ENCODE peak calls at places on chromosomes 5 and 9, in eight cellular contexts. U is tibial nerve, L is body of pancreas, O is AG04450, Q is mammary epithelial cell, N is heart left ventricle, G is uterus, X is thoracic aorta. D is an unnamed sample.

GRCh38 chr9:95592931-95593330 is 76.2 kb upstream of the PTCH1 start:
- DNase-seq in O (no peak), G (no peak), L (no peak), U (no peak), X (no peak), Q (no peak), N (no peak), D (no peak)

GRCh38 chr9:124934290-124934689 is 6.6 kb downstream of the GOLGA1 start:
- DNase-seq in G (no peak), L (no peak), N (no peak), X (no peak), O (peak), U (no peak), Q (no peak), D (no peak)

GRCh38 chr5:170565077-170565476 is 61.3 kb downstream of the KCNIP1 start:
- DNase-seq in X (no peak), O (no peak), G (no peak), U (no peak), N (no peak), L (no peak), Q (no peak), D (peak)

GRCh38 chr9:77897292-77897691 is 134.3 kb downstream of the GNAQ start:
- DNase-seq in O (no peak), N (peak), G (no peak), X (no peak), Q (no peak), L (no peak), U (no peak), D (no peak)

GRCh38 chr5:675876-676698 is 17.1 kb downstream of the TPPP start:
- DNase-seq in G (peak), U (no peak), Q (no peak), O (no peak), N (no peak), L (no peak), X (no peak), D (no peak)

GRCh38 chr5:74167206-74167929 is 473.2 kb downstream of the ENC1 start:
- DNase-seq in G (no peak), U (no peak), O (peak), X (no peak), N (no peak), L (no peak), Q (peak), D (no peak)

GRCh38 chr5:135979510-135979909 is 24.7 kb upstream of the LECT2 start:
- DNase-seq in G (no peak), O (peak), U (no peak), N (no peak), L (no peak), X (no peak), Q (no peak), D (no peak)

GRCh38 chr5:135245521-135246499 is 153.2 kb downstream of the MACROH2A1 start:
- DNase-seq in O (no peak), G (peak), L (no peak), Q (peak), N (no peak), X (no peak), U (no peak), D (no peak)

GRCh38 chr9:88991066-88992030 is at the start of gene S1PR3:
- DNase-seq in N (peak), L (peak), G (peak), X (no peak), Q (peak), U (peak), O (no peak), D (no peak)

GRCh38 chr9:83444110-83444509 is 94.1 kb downstream of the FRMD3 start:
- DNase-seq in G (peak), Q (no peak), U (peak), X (peak), N (peak), L (no peak), O (no peak), D (no peak)

GRCh38 chr5:81207009-81207408 is 26.1 kb upstream of the CKMT2 start:
- DNase-seq in N (no peak), G (no peak), L (no peak), O (no peak), U (no peak), Q (no peak), X (no peak), D (no peak)

GRCh38 chr9:14485366-14485765 is 171.4 kb upstream of the NFIB start:
- DNase-seq in L (no peak), N (no peak), U (no peak), Q (peak), X (no peak), O (no peak), G (no peak), D (no peak)
- H3K27ac ChIP-seq in L (no peak), N (no peak), U (no peak), Q (no peak), X (no peak), O (no peak), G (no peak), D (no peak)

GRCh38 chr5:148343603-148344230 is 8.4 kb downstream of the SPINK9 start:
- DNase-seq in L (no peak), X (no peak), Q (no peak), N (no peak), U (no peak), G (no peak), O (no peak), D (no peak)

GRCh38 chr5:148342371-148343048 is 7.2 kb downstream of the SPINK9 start:
- DNase-seq in X (no peak), G (no peak), O (no peak), N (no peak), U (no peak), Q (no peak), L (no peak), D (no peak)

GRCh38 chr5:148347706-148348105 is 12.3 kb downstream of the SPINK9 start:
- DNase-seq in O (no peak), N (no peak), Q (peak), X (no peak), U (no peak), G (no peak), L (no peak), D (no peak)

GRCh38 chr5:148343049-148343413 is 7.7 kb downstream of the SPINK9 start:
- DNase-seq in X (no peak), O (no peak), N (no peak), G (no peak), L (no peak), Q (peak), U (no peak), D (no peak)
- H3K27ac ChIP-seq in X (no peak), O (no peak), N (no peak), G (no peak), L (no peak), Q (peak), U (no peak), D (no peak)

DNA sequence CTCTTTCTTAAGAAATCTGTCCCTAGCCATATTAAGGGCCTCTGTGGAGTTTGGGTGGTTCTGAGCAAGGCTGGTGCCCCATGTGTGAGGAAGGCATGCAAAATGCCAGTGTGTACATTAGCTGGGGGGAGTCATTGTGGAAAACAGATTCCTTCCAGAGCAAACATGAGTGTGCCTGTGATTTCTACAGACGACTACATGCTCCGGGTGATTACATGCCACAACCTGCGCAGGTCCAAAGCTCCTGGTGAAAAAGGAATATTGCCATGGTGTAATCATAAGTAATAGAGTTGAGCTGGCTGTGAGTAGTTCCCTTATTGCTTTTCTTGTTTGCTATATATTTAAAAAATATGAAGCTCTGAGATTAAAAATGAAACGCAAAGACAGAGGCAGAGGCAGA is 102.1 kb downstream of the ACER2 start:
- DNase-seq in O (no peak), N (no peak), Q (no peak), X (no peak), L (no peak), U (no peak), G (no peak), D (no peak)
- H3K27ac ChIP-seq in O (no peak), N (no peak), Q (no peak), X (no peak), L (no peak), U (no peak), G (no peak), D (no peak)

GRCh38 chr5:152932631-152933030 is 527.6 kb upstream of the NMUR2 start:
- DNase-seq in U (no peak), L (no peak), N (no peak), Q (no peak), O (no peak), X (no peak), G (no peak), D (no peak)
- H3K27ac ChIP-seq in U (no peak), L (no peak), N (no peak), Q (no peak), O (no peak), X (no peak), G (no peak), D (no peak)

DNA sequence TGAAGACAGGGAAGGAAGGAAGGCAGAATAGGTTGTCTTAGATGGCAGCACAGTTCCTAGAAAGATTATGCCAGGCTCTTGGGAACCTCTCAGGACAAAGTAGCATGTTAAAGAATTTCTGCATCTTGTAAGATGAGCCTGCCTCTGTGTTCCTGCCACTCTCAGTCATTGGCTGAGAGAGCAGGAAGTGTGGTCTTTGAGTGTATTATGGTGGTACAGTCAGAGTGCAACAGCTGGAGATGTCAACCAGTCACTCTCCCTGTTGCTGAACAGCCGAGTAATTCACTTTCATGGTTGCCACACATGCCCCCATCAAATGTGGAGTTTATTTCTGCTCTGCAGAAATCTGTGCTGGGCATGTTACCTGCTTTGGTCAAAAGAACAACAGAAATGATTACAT is 659.6 kb upstream of the RIOK2 start:
- DNase-seq in U (no peak), O (no peak), X (no peak), G (no peak), Q (no peak), L (no peak), N (no peak), D (no peak)
- H3K27ac ChIP-seq in U (no peak), O (no peak), X (no peak), G (no peak), Q (no peak), L (no peak), N (no peak), D (no peak)

DNA sequence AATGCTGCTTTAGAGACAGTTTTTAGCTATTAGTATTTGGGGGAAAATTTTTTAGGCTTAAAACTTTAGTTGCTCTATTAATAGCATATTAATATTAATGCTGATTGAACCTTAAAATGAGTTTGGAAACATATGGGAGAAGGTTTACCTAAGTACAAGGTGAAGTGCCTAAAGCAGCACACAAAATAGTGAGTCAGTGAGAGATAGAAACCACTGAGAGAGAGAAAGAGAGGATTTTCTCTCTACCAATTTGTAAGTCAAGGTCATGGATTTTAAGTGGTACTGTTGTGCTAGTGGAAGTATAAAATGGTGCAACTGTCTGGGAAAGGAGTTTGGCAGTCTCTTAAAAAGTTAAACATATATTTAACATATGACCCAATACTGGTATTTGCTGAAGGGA is 64.9 kb downstream of the MARCHF3 start:
- DNase-seq in O (no peak), G (no peak), Q (no peak), N (no peak), L (no peak), X (no peak), U (no peak), D (no peak)
- H3K27ac ChIP-seq in O (no peak), G (no peak), Q (no peak), N (no peak), L (no peak), X (no peak), U (no peak), D (no peak)

DNA sequence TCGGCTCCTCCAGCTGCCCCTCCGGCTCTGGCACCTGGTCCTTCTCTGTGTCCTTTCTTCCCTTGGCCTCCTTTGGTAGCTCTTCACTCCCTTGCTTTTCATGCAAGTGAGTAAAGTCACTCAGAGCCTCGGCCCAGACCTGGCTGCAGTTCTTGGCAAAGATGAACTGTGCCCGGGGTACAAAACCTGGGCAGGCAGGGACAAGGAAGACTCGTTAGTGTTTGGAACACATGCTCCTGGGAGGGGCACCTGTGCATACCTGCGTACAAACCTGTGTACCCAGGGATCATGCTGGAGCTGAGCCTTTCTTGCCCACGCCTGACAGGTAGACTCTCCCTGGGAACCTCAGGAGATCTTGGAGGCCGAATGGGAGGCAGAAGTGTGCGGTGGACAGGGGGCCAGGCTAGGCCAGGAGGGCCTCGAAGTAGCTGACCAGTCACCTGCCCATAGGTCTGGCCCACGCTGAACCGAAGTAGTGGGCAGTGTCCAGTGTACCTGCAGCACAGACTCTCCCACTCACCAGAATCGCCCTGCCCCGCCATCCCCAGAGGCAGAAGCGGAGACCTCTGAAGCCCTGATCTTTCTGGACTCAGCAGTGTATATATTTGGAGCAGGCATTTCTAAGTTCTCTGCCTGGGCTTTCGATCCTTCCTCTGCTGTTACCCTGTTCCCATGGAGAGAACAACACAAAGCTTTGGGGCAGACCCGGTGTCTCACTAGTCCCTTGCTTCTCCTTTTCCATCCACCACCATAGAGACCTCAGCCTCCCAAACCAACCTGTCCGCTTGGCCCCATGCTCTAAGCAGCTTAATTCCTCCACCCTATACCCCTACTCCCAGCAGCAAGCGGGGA is 41.9 kb upstream of the TESK1 start:
- DNase-seq in L (no peak), N (no peak), U (no peak), X (no peak), O (no peak), G (no peak), Q (no peak), D (no peak)
- H3K27ac ChIP-seq in L (no peak), N (peak), U (no peak), X (peak), O (no peak), G (peak), Q (no peak), D (peak)

GRCh38 chr9:79610019-79610760 is 38.4 kb downstream of the TLE4 start:
- DNase-seq in U (no peak), Q (no peak), X (no peak), G (no peak), L (no peak), O (no peak), N (no peak), D (no peak)
- H3K27ac ChIP-seq in U (no peak), Q (no peak), X (no peak), G (no peak), L (no peak), O (peak), N (no peak), D (no peak)

DNA sequence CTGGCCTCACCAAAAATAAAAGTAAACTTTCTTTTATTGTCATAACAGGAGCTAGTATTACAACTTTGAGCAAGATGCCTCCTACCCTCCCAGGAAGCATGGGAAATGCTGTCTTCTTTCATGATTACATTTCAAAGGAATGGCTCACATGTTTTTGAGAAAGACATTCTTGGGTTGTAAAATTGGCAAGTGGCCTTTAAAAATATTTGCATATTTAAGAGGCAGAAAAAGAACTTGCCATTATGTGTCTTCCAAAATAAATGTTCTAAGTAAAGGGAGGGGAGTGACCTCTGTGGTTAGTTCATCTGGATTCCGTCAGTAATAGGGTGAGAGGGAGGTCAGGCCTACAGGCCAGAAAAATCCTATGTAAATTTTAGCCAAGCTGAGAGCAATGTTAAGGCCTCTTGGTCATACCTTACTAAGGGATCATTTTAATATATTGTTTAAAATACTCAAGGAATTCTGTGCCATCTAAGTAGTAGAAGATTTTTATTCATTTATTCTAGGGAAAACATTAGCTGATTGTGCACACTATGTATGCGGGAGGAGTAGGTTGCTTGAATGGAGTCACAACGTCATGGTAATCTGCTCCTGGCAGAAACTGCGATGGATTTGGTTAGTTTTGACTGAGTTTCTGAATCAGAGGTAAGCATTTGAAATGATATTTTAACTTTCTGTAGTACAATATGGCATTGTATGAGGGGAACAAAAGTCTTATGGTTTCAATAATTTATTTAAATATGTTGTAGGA is 1485.7 kb upstream of the CDH9 start:
- DNase-seq in L (no peak), G (no peak), U (peak), O (no peak), X (no peak), Q (peak), N (no peak), D (no peak)
- H3K27ac ChIP-seq in L (no peak), G (no peak), U (no peak), O (no peak), X (peak), Q (no peak), N (no peak), D (peak)